ENCODE peak calls at places on chromosomes 4 and X, in six cellular contexts. U is HepG2, F is A549, Q is GM12878, L is H1, K is K562. G is an unnamed sample.

GRCh38 chr4:19776929-19777328 is 474.8 kb upstream of the SLIT2 start:
- DNase-seq in U (no peak), F (no peak), Q (no peak), L (no peak), K (no peak), G (no peak)

GRCh38 chr4:88452941-88453340 is 4.0 kb upstream of the HERC5 start:
- DNase-seq in U (no peak), F (no peak), Q (no peak), L (no peak), K (no peak), G (no peak)

GRCh38 chr4:7151668-7152227 is 40.6 kb upstream of the SORCS2 start:
- DNase-seq in U (no peak), F (peak; percentile 27), Q (no peak), L (no peak), K (no peak), G (no peak)

GRCh38 chrX:14354541-14354940 is 174.8 kb upstream of the GLRA2 start:
- DNase-seq in U (no peak), F (no peak), Q (no peak), L (no peak), K (no peak), G (no peak)

GRCh38 chr4:46432923-46433322 is 43.0 kb upstream of the GABRA2 start:
- DNase-seq in U (no peak), F (no peak), Q (no peak), L (no peak), K (no peak), G (no peak)

GRCh38 chr4:3112979-3113469 is 38.5 kb downstream of the HTT start:
- DNase-seq in U (peak; percentile 2), F (no peak), Q (no peak), L (no peak), K (no peak), G (no peak)

GRCh38 chrX:148500428-148501120 is at the start of gene AFF2:
- DNase-seq in U (no peak), F (peak; percentile 2), Q (no peak), L (no peak), K (no peak), G (peak; percentile 79)

GRCh38 chr4:26458104-26458503 is 32.2 kb downstream of the CCKAR start:
- DNase-seq in U (no peak), F (no peak), Q (no peak), L (no peak), K (no peak), G (peak; percentile 24)

GRCh38 chr4:86950835-86951525 is 16.2 kb downstream of the AFF1 start:
- DNase-seq in U (no peak), F (no peak), Q (no peak), L (peak; percentile 64), K (no peak), G (no peak)

GRCh38 chr4:4519296-4519898 is 22.5 kb downstream of the STX18 start:
- DNase-seq in U (no peak), F (peak; percentile 10), Q (no peak), L (no peak), K (peak; percentile 38), G (peak; percentile 14)

GRCh38 chr4:40924096-40924792 is 174.5 kb downstream of the NSUN7 start:
- DNase-seq in U (peak; percentile 28), F (peak; percentile 38), Q (peak; percentile 12), L (no peak), K (peak; percentile 79), G (peak; percentile 78)

GRCh38 chrX:11504234-11504633 is 161.5 kb downstream of the ARHGAP6 start:
- DNase-seq in U (no peak), F (no peak), Q (no peak), L (no peak), K (no peak), G (no peak)

DNA sequence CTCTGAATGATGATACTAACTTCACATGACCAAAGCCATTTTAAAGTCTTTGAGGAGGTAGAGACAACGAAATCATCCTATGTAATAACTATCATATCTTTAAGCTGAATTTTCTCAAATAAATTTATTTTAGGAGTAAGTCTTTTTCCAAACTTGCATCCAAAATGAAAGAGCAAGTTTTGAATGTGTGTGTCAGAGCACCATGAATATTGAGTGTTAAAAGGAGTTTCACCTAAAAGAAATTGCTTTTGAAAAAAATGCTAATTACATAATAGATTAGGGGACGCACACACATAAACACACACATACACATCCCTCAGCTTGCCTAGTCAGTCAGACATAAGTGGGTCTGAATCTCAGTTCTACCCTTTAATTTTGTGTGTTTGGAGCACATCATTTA is 1.9 kb downstream of the ANK2 start:
- DNase-seq in U (no peak), F (no peak), Q (no peak), L (no peak), K (no peak), G (no peak)
- H3K4me3 ChIP-seq in U (no peak overlapping the region), F (no peak overlapping the region), Q (no peak overlapping the region), L (no peak overlapping the region), K (no peak overlapping the region), G (no peak overlapping the region)

DNA sequence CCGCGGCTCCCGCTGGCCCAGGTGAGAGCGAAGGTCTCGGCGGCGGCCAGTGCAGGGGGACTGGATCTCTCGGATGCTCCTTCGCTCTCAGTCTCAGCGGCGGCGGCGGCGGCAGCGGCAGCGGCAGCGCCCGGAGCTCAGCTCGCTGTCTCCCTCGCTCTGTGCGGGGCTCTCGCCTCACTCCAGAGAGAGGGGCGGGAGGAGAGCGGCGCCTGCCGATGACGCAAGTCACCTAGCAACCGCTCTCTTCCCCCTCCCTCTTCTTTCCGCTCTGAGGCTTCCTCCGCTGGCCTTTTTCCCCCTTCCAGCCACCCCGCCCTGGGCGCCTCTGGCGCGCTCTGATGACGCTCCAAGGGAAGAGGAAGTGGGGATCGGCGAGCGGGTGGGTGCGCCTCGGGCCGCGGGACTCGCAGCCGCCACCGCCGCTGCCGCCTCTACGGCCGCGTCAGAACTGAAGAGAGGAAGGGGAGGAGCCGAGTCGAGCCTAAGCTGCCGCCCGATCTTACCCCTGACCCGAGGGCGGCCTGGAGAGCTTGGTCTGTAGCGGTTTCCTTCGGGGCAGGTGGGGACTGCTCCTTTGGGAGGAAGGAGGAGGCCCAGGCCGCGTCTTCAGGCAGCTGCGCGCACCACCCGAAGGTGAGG is at the start of gene FBXW7:
- DNase-seq in U (peak; percentile 98), F (peak; percentile 87), Q (peak; percentile 98), L (peak; percentile 93), K (peak; percentile 95), G (peak; percentile 99)
- TF ChIP-seq POLR2A in U (peak; percentile 75), F (peak; percentile 62), Q (peak; percentile 90), L (peak; percentile 60), K (peak; percentile 93), G (peak; percentile 82)

GRCh38 chr4:181909368-181909767 is 333.8 kb upstream of the TENM3 start:
- DNase-seq in U (no peak), F (no peak), Q (no peak), L (no peak), K (no peak), G (no peak)

GRCh38 chr4:181905708-181906107 is 337.5 kb upstream of the TENM3 start:
- DNase-seq in U (no peak), F (no peak), Q (no peak), L (no peak), K (no peak), G (no peak)

GRCh38 chr4:181908168-181908567 is 335.0 kb upstream of the TENM3 start:
- DNase-seq in U (no peak), F (no peak), Q (no peak), L (no peak), K (no peak), G (no peak)

DNA sequence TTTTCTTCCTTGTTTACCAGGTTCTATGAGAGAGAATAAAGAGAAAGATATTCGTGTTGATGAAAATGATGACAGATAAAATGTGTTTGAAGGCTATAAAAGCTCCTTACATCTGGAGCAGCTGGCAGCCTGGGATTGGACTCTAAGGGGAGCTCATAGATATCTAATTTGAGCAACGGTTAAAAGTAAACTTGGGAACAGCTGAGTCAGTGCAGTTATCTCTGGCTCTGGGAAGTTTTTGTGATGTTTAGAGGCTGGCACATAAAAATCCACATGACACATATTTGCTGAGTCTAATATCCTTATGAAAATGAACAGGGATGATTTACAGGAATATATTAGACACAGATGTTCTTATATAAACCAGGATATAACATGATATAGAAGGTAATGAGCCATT is 331.8 kb upstream of the TENM3 start:
- DNase-seq in U (no peak), F (no peak), Q (no peak), L (no peak), K (no peak), G (no peak)
- TF ChIP-seq MAX in U (no peak), F (no peak), Q (no peak), L (no peak), K (no peak), G (no peak)

GRCh38 chr4:2093265-2093664 is 34.1 kb downstream of the NAT8L start:
- DNase-seq in U (no peak), F (no peak), Q (no peak), L (no peak), K (no peak), G (no peak)

GRCh38 chr4:2090642-2091041 is 31.5 kb downstream of the NAT8L start:
- DNase-seq in U (no peak), F (no peak), Q (no peak), L (no peak), K (no peak), G (no peak)

GRCh38 chr4:2094545-2094944 is 35.4 kb downstream of the NAT8L start:
- DNase-seq in U (no peak), F (no peak), Q (no peak), L (no peak), K (no peak), G (no peak)

GRCh38 chr4:2092653-2093000 is 33.5 kb downstream of the NAT8L start:
- DNase-seq in U (no peak), F (no peak), Q (no peak), L (no peak), K (no peak), G (no peak)

DNA sequence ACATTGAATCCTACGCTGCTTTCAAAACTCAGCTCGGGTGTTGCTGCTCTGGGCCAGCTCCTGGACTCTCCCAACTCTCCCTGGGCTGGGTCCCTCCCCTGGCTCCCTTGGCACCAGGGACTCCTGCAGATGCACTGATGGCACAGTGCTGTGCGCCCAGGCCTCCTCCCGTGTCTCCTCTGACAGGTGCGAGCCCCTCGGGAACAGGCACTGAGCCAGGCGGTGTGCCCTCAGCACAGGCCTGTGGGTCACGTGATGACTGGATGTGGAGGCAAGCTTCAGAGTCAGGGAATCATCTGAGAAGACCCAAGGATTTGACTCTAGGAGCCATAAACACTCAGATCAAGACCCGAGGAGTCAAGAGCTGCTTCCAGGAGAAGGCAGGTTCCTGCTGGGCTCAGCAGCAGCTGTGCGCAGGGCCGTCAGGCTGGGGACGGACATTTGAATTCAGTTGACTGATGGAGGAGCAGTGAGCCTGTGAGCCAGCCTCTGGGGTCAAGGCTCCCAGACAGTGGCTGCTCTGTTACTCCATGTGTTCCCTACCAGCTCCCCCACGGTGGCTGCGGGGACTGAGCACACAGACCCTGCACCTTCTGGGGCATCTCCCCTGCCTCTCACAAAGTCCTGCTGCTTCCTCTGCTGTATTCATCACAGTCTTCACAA is 33.0 kb downstream of the NAT8L start:
- DNase-seq in U (no peak), F (no peak), Q (no peak), L (no peak), K (no peak), G (no peak)
- H3K4me3 ChIP-seq in U (no peak overlapping the region), F (no peak overlapping the region), Q (no peak overlapping the region), L (no peak overlapping the region), K (no peak overlapping the region), G (no peak overlapping the region)